ENCODE peak calls at places on chromosomes 6 and 20, in four cellular contexts. One of them, this sample, is unnamed.

GRCh38 chr20:50504231-50504823 is 5.9 kb upstream of the PTPN1 start:
- DNase-seq in HFFc6: no peak
- DNase-seq in posterior vena cava: no peak
- DNase-seq in cerebellum: no peak
- DNase-seq in this sample: peak; percentile 35

GRCh38 chr6:217048-217659 is 75.1 kb upstream of the DUSP22 start:
- DNase-seq in HFFc6: no peak
- DNase-seq in posterior vena cava: no peak
- DNase-seq in cerebellum: no peak
- DNase-seq in this sample: peak; percentile 57

GRCh38 chr6:148952147-148953041 is 205.6 kb downstream of the UST start:
- DNase-seq in HFFc6: peak; percentile 44
- DNase-seq in posterior vena cava: no peak
- DNase-seq in cerebellum: no peak
- DNase-seq in this sample: no peak

GRCh38 chr6:162343902-162344226 is 383.7 kb downstream of the PRKN start:
- DNase-seq in HFFc6: no peak
- DNase-seq in posterior vena cava: no peak
- DNase-seq in cerebellum: peak; percentile 42
- DNase-seq in this sample: no peak

GRCh38 chr20:4763776-4764525 is 42.2 kb downstream of the PRND start:
- DNase-seq in HFFc6: no peak
- DNase-seq in posterior vena cava: no peak
- DNase-seq in cerebellum: no peak
- DNase-seq in this sample: peak; percentile 69

GRCh38 chr20:4151991-4152695 is 136.8 kb upstream of the RNF24 start:
- DNase-seq in HFFc6: peak; percentile 44
- DNase-seq in posterior vena cava: peak; percentile 78
- DNase-seq in cerebellum: no peak
- DNase-seq in this sample: peak; percentile 96

GRCh38 chr6:137764464-137764863 is 102.6 kb upstream of the TNFAIP3 start:
- DNase-seq in HFFc6: peak; percentile 67
- DNase-seq in posterior vena cava: no peak
- DNase-seq in cerebellum: no peak
- DNase-seq in this sample: no peak

GRCh38 chr20:33370296-33370695 is 31.0 kb downstream of the CDK5RAP1 start:
- DNase-seq in HFFc6: no peak
- DNase-seq in posterior vena cava: no peak
- DNase-seq in cerebellum: no peak
- DNase-seq in this sample: no peak

GRCh38 chr6:22880686-22881433 is 311.5 kb downstream of the HDGFL1 start:
- DNase-seq in HFFc6: peak; percentile 95
- DNase-seq in posterior vena cava: no peak
- DNase-seq in cerebellum: no peak
- DNase-seq in this sample: no peak

GRCh38 chr20:19649041-19649440 is 109.0 kb upstream of the RIN2 start:
- DNase-seq in HFFc6: no peak
- DNase-seq in posterior vena cava: no peak
- DNase-seq in cerebellum: no peak
- DNase-seq in this sample: no peak

GRCh38 chr6:157135691-157136090 is 187.6 kb downstream of the TMEM242 start:
- DNase-seq in HFFc6: peak; percentile 9
- DNase-seq in posterior vena cava: no peak
- DNase-seq in cerebellum: no peak
- DNase-seq in this sample: no peak

GRCh38 chr20:6976096-6976495 is 208.6 kb downstream of the BMP2 start:
- DNase-seq in HFFc6: no peak
- DNase-seq in posterior vena cava: no peak
- DNase-seq in cerebellum: no peak
- DNase-seq in this sample: no peak

GRCh38 chr6:118717106-118717505 is 65.7 kb upstream of the CEP85L start:
- DNase-seq in HFFc6: no peak
- DNase-seq in posterior vena cava: no peak
- DNase-seq in cerebellum: peak; percentile 77
- DNase-seq in this sample: no peak

GRCh38 chr20:23257848-23258746 is 92.5 kb upstream of the NXT1 start:
- DNase-seq in HFFc6: peak; percentile 74
- DNase-seq in posterior vena cava: no peak
- DNase-seq in cerebellum: no peak
- DNase-seq in this sample: peak; percentile 61

GRCh38 chr6:138964012-138964411 is 24.0 kb downstream of the REPS1 start:
- DNase-seq in HFFc6: no peak
- DNase-seq in posterior vena cava: no peak
- DNase-seq in cerebellum: no peak
- DNase-seq in this sample: no peak

GRCh38 chr6:37182736-37183590 is 13.0 kb downstream of the PIM1 start:
- DNase-seq in HFFc6: no peak
- DNase-seq in posterior vena cava: no peak
- DNase-seq in cerebellum: no peak
- DNase-seq in this sample: peak; percentile 99

This sample was measured in NB4.